ENCODE peak calls at places on chromosomes 3 and 15, in nine cellular contexts. V is Calu3, F is HCT116, R is nucleus accumbens, P is NCI-H146, D is HT-29, I is endothelial cell of umbilical vein, X is amniotic stem cell, A is NCI-H1092 treated with DMSO at 0.1 percent for 48 hours. G is an unnamed sample.

GRCh38 chr3:196868297-196868661 is 559 bp downstream of the SENP5 start:
- DNase-seq in V (peak), F (no peak), R (no peak), P (peak), D (peak), I (no peak), X (no peak), A (peak), G (no peak)

GRCh38 chr3:32640939-32641725 is 43.9 kb upstream of the CNOT10 start:
- DNase-seq in V (no peak), F (no peak), R (no peak), P (peak), D (no peak), I (no peak), X (no peak), A (no peak), G (no peak)

GRCh38 chr3:107432013-107432515 is 54.8 kb downstream of the CCDC54 start:
- DNase-seq in V (no peak), F (no peak), R (no peak), P (peak), D (peak), I (no peak), X (no peak), A (no peak), G (no peak)

GRCh38 chr3:24773798-24774197 is 279.1 kb upstream of the THRB start:
- DNase-seq in V (peak), F (peak), R (peak), P (peak), D (peak), I (peak), X (peak), A (peak), G (no peak)

GRCh38 chr15:73838795-73839565 is 34.4 kb upstream of the TBC1D21 start:
- DNase-seq in V (peak), F (no peak), R (peak), P (no peak), D (no peak), I (no peak), X (no peak), A (no peak), G (no peak)

GRCh38 chr15:87121357-87121756 is 1041.7 kb downstream of the AGBL1 start:
- DNase-seq in V (no peak), F (no peak), R (no peak), P (no peak), D (no peak), I (no peak), X (no peak), A (no peak), G (no peak)

GRCh38 chr15:90189781-90190467 is 11.2 kb upstream of the SEMA4B start:
- DNase-seq in V (no peak), F (no peak), R (no peak), P (no peak), D (peak), I (no peak), X (no peak), A (no peak), G (no peak)

GRCh38 chr3:36653095-36653494 is 111.3 kb downstream of the DCLK3 start:
- DNase-seq in V (peak), F (no peak), R (no peak), P (no peak), D (no peak), I (no peak), X (no peak), A (no peak), G (no peak)

GRCh38 chr15:60916674-60917468 is 312.2 kb downstream of the RORA start:
- DNase-seq in V (peak), F (peak), R (peak), P (peak), D (peak), I (peak), X (peak), A (peak), G (peak)

GRCh38 chr3:177610262-177610661 is 413.0 kb upstream of the TBL1XR1 start:
- DNase-seq in V (no peak), F (no peak), R (no peak), P (no peak), D (no peak), I (no peak), X (no peak), A (no peak), G (no peak)

GRCh38 chr3:124429129-124429815 is 301.0 kb upstream of the UMPS start:
- DNase-seq in V (peak), F (peak), R (no peak), P (peak), D (peak), I (peak), X (no peak), A (no peak), G (no peak)

GRCh38 chr3:119782435-119782834 is 534 bp downstream of the NR1I2 start:
- DNase-seq in V (no peak), F (no peak), R (no peak), P (no peak), D (no peak), I (no peak), X (no peak), A (no peak), G (no peak)

GRCh38 chr15:93562752-93563151 is 473.7 kb upstream of the RGMA start:
- DNase-seq in V (no peak), F (no peak), R (no peak), P (no peak), D (no peak), I (no peak), X (no peak), A (no peak), G (no peak)